ENCODE peak calls at places on chromosomes 12 and 14, in seven cellular contexts. R, M, L, U, D, K and N are unnamed samples.
A peak's percentile ranks its signal among the peaks of the same experiment; 100 is the strongest.

GRCh38 chr12:10759657-10760056 is 36.5 kb upstream of the YBX3 start:
- DNase-seq in U (no peak), R (no peak), L (no peak), K (no peak), M (no peak), D (no peak), N (no peak)

GRCh38 chr14:103002578-103003350 is 54.6 kb downstream of the CDC42BPB start:
- DNase-seq in D (no peak), R (no peak), K (no peak), M (no peak), U (no peak), L (no peak), N (no peak)

GRCh38 chr14:103315368-103315911 is 18.6 kb upstream of the EIF5 start:
- DNase-seq in D (peak; percentile 62), L (peak; percentile 18), U (peak; percentile 22), M (peak; percentile 64), K (no peak), R (peak; percentile 28), N (peak; percentile 54)

GRCh38 chr12:93802293-93802692 is 125.1 kb downstream of the CRADD start:
- DNase-seq in D (no peak), U (no peak), M (no peak), K (no peak), L (no peak), R (no peak), N (no peak)

GRCh38 chr12:21476949-21477348 is 24.5 kb downstream of the RECQL start:
- DNase-seq in K (no peak), U (peak; percentile 75), D (no peak), L (no peak), M (peak; percentile 75), R (peak; percentile 24), N (no peak)

GRCh38 chr14:100304825-100305445 is 1.3 kb downstream of the SLC25A29 start:
- DNase-seq in U (peak; percentile 34), M (peak; percentile 64), L (peak; percentile 88), K (peak; percentile 88), R (peak; percentile 40), D (peak; percentile 76), N (peak; percentile 77)

GRCh38 chr12:9669534-9669933 is at the start of gene CLEC2D:
- DNase-seq in D (no peak), R (no peak), M (no peak), L (no peak), U (no peak), K (no peak), N (no peak)

GRCh38 chr12:120584343-120585149 is 3.3 kb upstream of the POP5 start:
- DNase-seq in L (peak; percentile 30), U (no peak), M (peak; percentile 58), K (peak; percentile 75), D (peak; percentile 42), R (peak; percentile 18), N (peak; percentile 43)

GRCh38 chr14:76883437-76883836 is 57.2 kb downstream of the LRRC74A start:
- DNase-seq in U (no peak), D (no peak), K (no peak), R (no peak), L (no peak), M (no peak), N (no peak)

GRCh38 chr12:110995615-110996014 is 75.2 kb upstream of the MYL2 start:
- DNase-seq in K (no peak), R (no peak), U (no peak), M (no peak), D (no peak), L (no peak), N (no peak)

GRCh38 chr14:37899365-37899764 is 303.9 kb downstream of the TTC6 start:
- DNase-seq in M (no peak), U (no peak), D (no peak), R (no peak), L (no peak), K (no peak), N (no peak)

GRCh38 chr12:32615441-32615840 is 63.7 kb upstream of the DNM1L start:
- DNase-seq in D (no peak), K (no peak), R (no peak), U (no peak), L (no peak), M (no peak), N (no peak)

GRCh38 chr12:1595026-1595561 is 713 bp upstream of the FBXL14 start:
- DNase-seq in D (no peak), U (peak; percentile 25), K (no peak), R (no peak), L (peak; percentile 30), M (peak; percentile 66), N (no peak)

GRCh38 chr12:3150820-3151590 is 73.8 kb downstream of the TSPAN9 start:
- DNase-seq in K (no peak), U (peak; percentile 65), R (no peak), D (no peak), L (peak; percentile 22), M (peak; percentile 37), N (no peak)

GRCh38 chr12:82099216-82099615 is 259.0 kb downstream of the CCDC59 start:
- DNase-seq in K (no peak), U (no peak), L (no peak), M (no peak), D (no peak), R (peak; percentile 35), N (no peak)

GRCh38 chr12:33828326-33828725 is 194.0 kb upstream of the ALG10 start:
- DNase-seq in K (no peak), D (no peak), R (peak; percentile 67), U (no peak), M (no peak), L (no peak), N (no peak)

GRCh38 chr14:93115920-93116675 is at the start of gene ITPK1:
- DNase-seq in R (no peak), L (peak; percentile 51), D (peak; percentile 68), M (peak; percentile 78), K (peak; percentile 63), U (peak; percentile 46), N (peak; percentile 34)

GRCh38 chr14:75487155-75487671 is 35.1 kb upstream of the BATF start:
- DNase-seq in R (peak; percentile 76), K (no peak), D (no peak), M (no peak), L (no peak), U (no peak), N (peak; percentile 5)

GRCh38 chr12:63445266-63445665 is 223.0 kb downstream of the DPY19L2 start:
- DNase-seq in U (no peak), L (no peak), D (no peak), R (no peak), M (no peak), K (no peak), N (no peak)

GRCh38 chr14:33709286-33709685 is 241.6 kb downstream of the EGLN3 start:
- DNase-seq in M (peak; percentile 59), D (no peak), R (no peak), U (peak; percentile 37), L (no peak), K (no peak), N (no peak)

GRCh38 chr14:25516838-25517237 is 466.9 kb upstream of the STXBP6 start:
- DNase-seq in D (no peak), U (no peak), L (no peak), R (no peak), K (no peak), M (no peak), N (no peak)

GRCh38 chr14:73754911-73755360 is 40.8 kb upstream of the PNMA1 start:
- DNase-seq in R (no peak), D (peak; percentile 60), K (peak; percentile 71), L (no peak), U (peak; percentile 73), M (peak; percentile 70), N (no peak)

GRCh38 chr14:61262082-61262481 is 19.1 kb downstream of the TMEM30B start:
- DNase-seq in M (peak; percentile 73), U (no peak), L (no peak), D (no peak), R (no peak), K (no peak), N (no peak)
- H3K4me3 ChIP-seq in M (no peak overlapping the region), U (no peak overlapping the region), L (no peak overlapping the region), D (no peak overlapping the region), R (no peak overlapping the region), K (no peak overlapping the region), N (no peak overlapping the region)

GRCh38 chr12:12608557-12608957 is 3.1 kb upstream of the CREBL2 start:
- DNase-seq in U (peak; percentile 12), K (no peak), L (no peak), D (no peak), R (peak; percentile 44), M (no peak), N (no peak)

GRCh38 chr12:12612403-12612802 is 727 bp downstream of the CREBL2 start:
- DNase-seq in U (peak; percentile 78), R (peak; percentile 71), L (peak; percentile 12), K (no peak), D (no peak), M (peak; percentile 61), N (no peak)

GRCh38 chr12:12611512-12612306 is at the start of gene CREBL2:
- DNase-seq in K (peak; percentile 92), M (peak; percentile 98), R (peak; percentile 92), L (peak; percentile 98), U (peak; percentile 96), D (peak; percentile 96), N (peak; percentile 93)

GRCh38 chr12:12609692-12610091 is 2.0 kb upstream of the CREBL2 start:
- DNase-seq in U (no peak), L (no peak), D (no peak), K (no peak), M (no peak), R (no peak), N (no peak)

GRCh38 chr12:12610711-12611110 is 965 bp upstream of the CREBL2 start:
- DNase-seq in L (no peak), U (no peak), M (no peak), K (no peak), R (no peak), D (no peak), N (no peak)
- H3K4me3 ChIP-seq in L (no peak overlapping the region), U (no peak overlapping the region), M (peak overlapping the region; percentile 84), K (no peak overlapping the region), R (peak overlapping the region; percentile 65), D (no peak overlapping the region), N (no peak overlapping the region)

DNA sequence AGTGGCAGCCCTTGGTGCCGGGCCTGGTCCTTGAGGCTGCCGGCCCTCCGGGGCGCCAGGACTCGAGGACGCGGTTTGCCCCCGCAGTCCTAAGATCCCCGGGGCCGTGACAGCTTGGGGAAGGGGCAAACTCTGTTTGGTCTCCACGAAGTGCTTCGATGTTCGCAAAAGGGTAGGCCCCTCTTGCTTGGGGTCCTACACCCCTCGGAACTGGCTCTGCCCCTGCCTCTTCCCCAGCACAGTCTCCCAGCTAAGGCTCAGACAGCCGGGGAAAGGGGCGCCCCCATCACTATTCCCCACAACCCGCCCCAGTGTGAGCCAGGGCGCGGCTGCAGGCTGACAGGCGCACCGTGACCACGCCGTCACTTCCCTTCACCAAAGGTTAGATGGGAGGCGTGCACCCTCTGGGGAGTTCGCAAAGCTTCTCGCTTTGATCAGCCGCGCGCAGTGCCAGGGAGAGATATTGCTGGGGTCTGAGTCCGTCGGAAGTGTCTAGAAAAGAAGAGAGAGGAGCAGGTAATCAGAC is 7.2 kb upstream of the OTX2 start:
- DNase-seq in L (no peak), K (no peak), M (no peak), U (no peak), R (no peak), D (no peak), N (no peak)
- H3K4me3 ChIP-seq in L (no peak overlapping the region), K (no peak overlapping the region), M (no peak overlapping the region), U (no peak overlapping the region), R (no peak overlapping the region), D (no peak overlapping the region), N (no peak overlapping the region)

DNA sequence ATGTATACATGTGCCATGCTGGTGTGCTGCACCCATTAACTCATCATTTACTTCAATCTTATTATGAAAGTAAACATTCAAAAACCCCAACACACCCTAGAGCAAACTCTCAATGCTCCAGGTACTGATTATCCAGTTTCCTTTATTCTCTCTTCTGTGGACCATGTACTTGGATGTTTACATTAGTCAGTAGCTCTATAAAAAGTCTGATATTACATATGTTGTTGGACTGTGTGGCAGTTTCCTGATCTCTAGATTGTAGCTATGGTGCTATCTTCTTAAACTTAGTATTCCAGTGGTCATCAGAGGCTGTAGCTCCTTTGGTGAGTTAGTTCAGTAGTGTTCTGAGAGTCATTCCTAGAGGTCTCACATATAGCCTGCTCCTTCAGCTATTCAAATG is 25.1 kb upstream of the ITGA5 start:
- DNase-seq in M (no peak), L (no peak), R (no peak), K (no peak), D (no peak), U (no peak), N (no peak)
- H3K4me3 ChIP-seq in M (no peak overlapping the region), L (no peak overlapping the region), R (no peak overlapping the region), K (no peak overlapping the region), D (no peak overlapping the region), U (no peak overlapping the region), N (no peak overlapping the region)